ENCODE peak calls at places on chromosomes 4 and X, in nine cellular contexts. One of them, this sample, is unnamed.

GRCh38 chr4:111066447-111066846 is 443.6 kb upstream of the PITX2 start:
- DNase-seq in choroid plexus epithelial cell: no peak
- DNase-seq in mammary epithelial cell: peak; percentile 9
- DNase-seq in IMR-90: peak; percentile 63
- DNase-seq in body of pancreas: no peak
- DNase-seq in endothelial cell: no peak
- DNase-seq in heart left ventricle: no peak
- DNase-seq in cardiac muscle cell: no peak
- DNase-seq in brain microvascular endothelial cell: no peak
- DNase-seq in this sample: peak; percentile 16

GRCh38 chr4:77002721-77003120 is 53.2 kb downstream of the SEPTIN11 start:
- DNase-seq in choroid plexus epithelial cell: no peak
- DNase-seq in mammary epithelial cell: no peak
- DNase-seq in IMR-90: no peak
- DNase-seq in body of pancreas: no peak
- DNase-seq in endothelial cell: no peak
- DNase-seq in heart left ventricle: no peak
- DNase-seq in cardiac muscle cell: no peak
- DNase-seq in brain microvascular endothelial cell: no peak
- DNase-seq in this sample: no peak

GRCh38 chrX:17719651-17720050 is 17.6 kb upstream of the SCML1 start:
- DNase-seq in choroid plexus epithelial cell: no peak
- DNase-seq in mammary epithelial cell: no peak
- DNase-seq in IMR-90: no peak
- DNase-seq in body of pancreas: no peak
- DNase-seq in endothelial cell: no peak
- DNase-seq in heart left ventricle: no peak
- DNase-seq in cardiac muscle cell: no peak
- DNase-seq in brain microvascular endothelial cell: no peak
- DNase-seq in this sample: no peak

GRCh38 chr4:13347517-13348125 is 136.5 kb downstream of the RAB28 start:
- DNase-seq in choroid plexus epithelial cell: no peak
- DNase-seq in mammary epithelial cell: peak; percentile 6
- DNase-seq in IMR-90: peak; percentile 68
- DNase-seq in body of pancreas: no peak
- DNase-seq in endothelial cell: no peak
- DNase-seq in heart left ventricle: no peak
- DNase-seq in cardiac muscle cell: no peak
- DNase-seq in brain microvascular endothelial cell: no peak
- DNase-seq in this sample: no peak

GRCh38 chrX:49064303-49064702 is 5.5 kb downstream of the CCDC120 start:
- DNase-seq in choroid plexus epithelial cell: no peak
- DNase-seq in mammary epithelial cell: no peak
- DNase-seq in IMR-90: no peak
- DNase-seq in body of pancreas: no peak
- DNase-seq in endothelial cell: no peak
- DNase-seq in heart left ventricle: no peak
- DNase-seq in cardiac muscle cell: no peak
- DNase-seq in brain microvascular endothelial cell: no peak
- DNase-seq in this sample: no peak

GRCh38 chrX:108034725-108035124 is 10.1 kb upstream of the VSIG1 start:
- DNase-seq in choroid plexus epithelial cell: no peak
- DNase-seq in mammary epithelial cell: no peak
- DNase-seq in IMR-90: no peak
- DNase-seq in body of pancreas: no peak
- DNase-seq in endothelial cell: no peak
- DNase-seq in heart left ventricle: no peak
- DNase-seq in cardiac muscle cell: no peak
- DNase-seq in brain microvascular endothelial cell: no peak
- DNase-seq in this sample: no peak

GRCh38 chr4:89784686-89785227 is 52.2 kb downstream of the SNCA start:
- DNase-seq in choroid plexus epithelial cell: no peak
- DNase-seq in mammary epithelial cell: no peak
- DNase-seq in IMR-90: no peak
- DNase-seq in body of pancreas: no peak
- DNase-seq in endothelial cell: no peak
- DNase-seq in heart left ventricle: no peak
- DNase-seq in cardiac muscle cell: peak; percentile 29
- DNase-seq in brain microvascular endothelial cell: no peak
- DNase-seq in this sample: no peak

GRCh38 chr4:90127223-90127705 is at the start of gene CCSER1:
- DNase-seq in choroid plexus epithelial cell: peak; percentile 27
- DNase-seq in mammary epithelial cell: peak; percentile 71
- DNase-seq in IMR-90: peak; percentile 1
- DNase-seq in body of pancreas: peak; percentile 85
- DNase-seq in endothelial cell: peak; percentile 71
- DNase-seq in heart left ventricle: peak; percentile 81
- DNase-seq in cardiac muscle cell: peak; percentile 74
- DNase-seq in brain microvascular endothelial cell: no peak
- DNase-seq in this sample: peak; percentile 75

GRCh38 chr4:137361756-137362470 is 170.4 kb downstream of the PCDH18 start:
- DNase-seq in choroid plexus epithelial cell: peak; percentile 20
- DNase-seq in mammary epithelial cell: no peak
- DNase-seq in IMR-90: peak; percentile 32
- DNase-seq in body of pancreas: no peak
- DNase-seq in endothelial cell: no peak
- DNase-seq in heart left ventricle: no peak
- DNase-seq in cardiac muscle cell: no peak
- DNase-seq in brain microvascular endothelial cell: no peak
- DNase-seq in this sample: no peak

GRCh38 chrX:132393090-132393884 is 95.6 kb downstream of the MBNL3 start:
- DNase-seq in choroid plexus epithelial cell: no peak
- DNase-seq in mammary epithelial cell: no peak
- DNase-seq in IMR-90: no peak
- DNase-seq in body of pancreas: no peak
- DNase-seq in endothelial cell: no peak
- DNase-seq in heart left ventricle: no peak
- DNase-seq in cardiac muscle cell: no peak
- DNase-seq in brain microvascular endothelial cell: no peak
- DNase-seq in this sample: peak; percentile 56

GRCh38 chrX:20026278-20026677 is 35.4 kb upstream of the BCLAF3 start:
- DNase-seq in choroid plexus epithelial cell: peak; percentile 21
- DNase-seq in mammary epithelial cell: peak; percentile 42
- DNase-seq in IMR-90: peak; percentile 60
- DNase-seq in body of pancreas: no peak
- DNase-seq in endothelial cell: no peak
- DNase-seq in heart left ventricle: no peak
- DNase-seq in cardiac muscle cell: peak; percentile 5
- DNase-seq in brain microvascular endothelial cell: peak; percentile 2
- DNase-seq in this sample: peak; percentile 30

GRCh38 chrX:43969504-43970501 is 3.4 kb downstream of the NDP start:
- DNase-seq in choroid plexus epithelial cell: peak; percentile 23
- DNase-seq in mammary epithelial cell: no peak
- DNase-seq in IMR-90: peak; percentile 56
- DNase-seq in body of pancreas: no peak
- DNase-seq in endothelial cell: no peak
- DNase-seq in heart left ventricle: no peak
- DNase-seq in cardiac muscle cell: peak; percentile 50
- DNase-seq in brain microvascular endothelial cell: peak; percentile 56
- DNase-seq in this sample: peak; percentile 2

GRCh38 chr4:107034982-107035710 is 967 bp downstream of the DKK2 start:
- DNase-seq in choroid plexus epithelial cell: peak; percentile 46
- DNase-seq in mammary epithelial cell: no peak
- DNase-seq in IMR-90: peak; percentile 3
- DNase-seq in body of pancreas: peak; percentile 23
- DNase-seq in endothelial cell: peak; percentile 51
- DNase-seq in heart left ventricle: no peak
- DNase-seq in cardiac muscle cell: peak; percentile 29
- DNase-seq in brain microvascular endothelial cell: peak; percentile 31
- DNase-seq in this sample: peak; percentile 17

GRCh38 chrX:103446665-103447302 is 70.4 kb downstream of the BEX3 start:
- DNase-seq in choroid plexus epithelial cell: peak; percentile 65
- DNase-seq in mammary epithelial cell: peak; percentile 68
- DNase-seq in IMR-90: peak; percentile 32
- DNase-seq in body of pancreas: no peak
- DNase-seq in endothelial cell: no peak
- DNase-seq in heart left ventricle: no peak
- DNase-seq in cardiac muscle cell: peak; percentile 36
- DNase-seq in brain microvascular endothelial cell: peak; percentile 25
- DNase-seq in this sample: peak; percentile 73

GRCh38 chr4:6464842-6465588 is 7.4 kb downstream of the PPP2R2C start:
- DNase-seq in choroid plexus epithelial cell: no peak
- DNase-seq in mammary epithelial cell: no peak
- DNase-seq in IMR-90: no peak
- DNase-seq in body of pancreas: no peak
- DNase-seq in endothelial cell: no peak
- DNase-seq in heart left ventricle: no peak
- DNase-seq in cardiac muscle cell: no peak
- DNase-seq in brain microvascular endothelial cell: no peak
- DNase-seq in this sample: no peak

GRCh38 chr4:171880136-171880535 is 66.9 kb downstream of the GALNTL6 start:
- DNase-seq in choroid plexus epithelial cell: peak; percentile 97
- DNase-seq in mammary epithelial cell: peak; percentile 51
- DNase-seq in IMR-90: peak; percentile 0
- DNase-seq in body of pancreas: no peak
- DNase-seq in endothelial cell: no peak
- DNase-seq in heart left ventricle: no peak
- DNase-seq in cardiac muscle cell: peak; percentile 59
- DNase-seq in brain microvascular endothelial cell: peak; percentile 90
- DNase-seq in this sample: peak; percentile 48

GRCh38 chrX:75421688-75422087 is 101.1 kb downstream of the ZDHHC15 start:
- DNase-seq in choroid plexus epithelial cell: no peak
- DNase-seq in mammary epithelial cell: no peak
- DNase-seq in IMR-90: no peak
- DNase-seq in body of pancreas: no peak
- DNase-seq in endothelial cell: no peak
- DNase-seq in heart left ventricle: no peak
- DNase-seq in cardiac muscle cell: no peak
- DNase-seq in brain microvascular endothelial cell: no peak
- DNase-seq in this sample: no peak

GRCh38 chr4:122914938-122915337 is 7.5 kb downstream of the NUDT6 start:
- DNase-seq in choroid plexus epithelial cell: peak; percentile 79
- DNase-seq in mammary epithelial cell: no peak
- DNase-seq in IMR-90: peak; percentile 77
- DNase-seq in body of pancreas: no peak
- DNase-seq in endothelial cell: no peak
- DNase-seq in heart left ventricle: no peak
- DNase-seq in cardiac muscle cell: peak; percentile 47
- DNase-seq in brain microvascular endothelial cell: peak; percentile 66
- DNase-seq in this sample: peak; percentile 27

GRCh38 chrX:48919360-48919821 is 567 bp upstream of the PIM2 start:
- DNase-seq in choroid plexus epithelial cell: peak; percentile 59
- DNase-seq in mammary epithelial cell: no peak
- DNase-seq in IMR-90: no peak
- DNase-seq in body of pancreas: no peak
- DNase-seq in endothelial cell: no peak
- DNase-seq in heart left ventricle: peak; percentile 36
- DNase-seq in cardiac muscle cell: no peak
- DNase-seq in brain microvascular endothelial cell: no peak
- DNase-seq in this sample: no peak

GRCh38 chrX:40262641-40263560 is 165.1 kb upstream of the BCOR start:
- DNase-seq in choroid plexus epithelial cell: peak; percentile 51
- DNase-seq in mammary epithelial cell: peak; percentile 29
- DNase-seq in IMR-90: peak; percentile 41
- DNase-seq in body of pancreas: no peak
- DNase-seq in endothelial cell: no peak
- DNase-seq in heart left ventricle: peak; percentile 47
- DNase-seq in cardiac muscle cell: peak; percentile 69
- DNase-seq in brain microvascular endothelial cell: peak; percentile 20
- DNase-seq in this sample: peak; percentile 48

GRCh38 chr4:2290488-2290887 is 28.6 kb upstream of the MXD4 start:
- DNase-seq in choroid plexus epithelial cell: no peak
- DNase-seq in mammary epithelial cell: no peak
- DNase-seq in IMR-90: no peak
- DNase-seq in body of pancreas: no peak
- DNase-seq in endothelial cell: no peak
- DNase-seq in heart left ventricle: no peak
- DNase-seq in cardiac muscle cell: no peak
- DNase-seq in brain microvascular endothelial cell: no peak
- DNase-seq in this sample: no peak

GRCh38 chr4:150010525-150011126 is 67.6 kb upstream of the DCLK2 start:
- DNase-seq in choroid plexus epithelial cell: peak; percentile 82
- DNase-seq in mammary epithelial cell: peak; percentile 52
- DNase-seq in IMR-90: peak; percentile 72
- DNase-seq in body of pancreas: peak; percentile 42
- DNase-seq in endothelial cell: peak; percentile 37
- DNase-seq in heart left ventricle: peak; percentile 33
- DNase-seq in cardiac muscle cell: peak; percentile 80
- DNase-seq in brain microvascular endothelial cell: peak; percentile 71
- DNase-seq in this sample: peak; percentile 72
- TF ChIP-seq CTCF in choroid plexus epithelial cell: peak; percentile 68
- TF ChIP-seq CTCF in mammary epithelial cell: peak; percentile 61
- TF ChIP-seq CTCF in IMR-90: peak; percentile 57
- TF ChIP-seq CTCF in body of pancreas: peak; percentile 22
- TF ChIP-seq CTCF in endothelial cell: peak; percentile 78
- TF ChIP-seq CTCF in heart left ventricle: peak; percentile 59
- TF ChIP-seq CTCF in cardiac muscle cell: peak; percentile 58
- TF ChIP-seq CTCF in brain microvascular endothelial cell: peak; percentile 63
- TF ChIP-seq CTCF in this sample: peak; percentile 65

DNA sequence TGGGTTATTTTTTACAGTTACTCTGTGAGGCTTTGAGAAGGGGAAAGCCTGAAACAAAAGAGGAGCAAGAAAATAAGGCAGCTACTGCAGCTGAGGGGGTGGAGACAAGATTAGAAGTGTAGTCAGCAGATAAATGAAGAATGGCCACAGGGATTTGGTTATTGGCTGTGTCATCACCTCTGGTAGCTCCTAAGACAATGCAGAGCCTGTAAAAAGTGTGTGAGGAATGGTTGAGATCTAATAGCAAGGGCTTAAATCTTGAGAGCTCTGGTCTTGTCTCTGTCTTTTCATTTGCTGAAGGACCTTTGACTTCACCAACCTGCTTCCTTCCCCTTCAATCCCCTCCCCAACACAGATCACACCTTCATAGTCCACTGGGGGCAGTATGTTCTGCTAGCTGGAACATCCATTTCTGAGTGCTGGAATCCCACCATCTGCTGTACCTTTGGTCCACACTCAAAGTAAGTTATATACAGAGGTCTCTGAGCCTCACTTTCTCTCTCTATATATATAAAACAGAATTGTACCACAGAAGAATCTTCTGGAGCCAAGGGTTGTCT is 213.7 kb upstream of the ZIC3 start:
- DNase-seq in choroid plexus epithelial cell: no peak
- DNase-seq in mammary epithelial cell: no peak
- DNase-seq in IMR-90: no peak
- DNase-seq in body of pancreas: no peak
- DNase-seq in endothelial cell: no peak
- DNase-seq in heart left ventricle: no peak
- DNase-seq in cardiac muscle cell: no peak
- DNase-seq in brain microvascular endothelial cell: no peak
- DNase-seq in this sample: no peak
- TF ChIP-seq CTCF in choroid plexus epithelial cell: no peak
- TF ChIP-seq CTCF in mammary epithelial cell: no peak
- TF ChIP-seq CTCF in IMR-90: no peak
- TF ChIP-seq CTCF in body of pancreas: no peak
- TF ChIP-seq CTCF in endothelial cell: no peak
- TF ChIP-seq CTCF in heart left ventricle: no peak
- TF ChIP-seq CTCF in cardiac muscle cell: no peak
- TF ChIP-seq CTCF in brain microvascular endothelial cell: no peak
- TF ChIP-seq CTCF in this sample: no peak

GRCh38 chr4:70927502-70928139 is 25.5 kb downstream of the MOB1B start:
- DNase-seq in choroid plexus epithelial cell: no peak
- DNase-seq in mammary epithelial cell: no peak
- DNase-seq in IMR-90: no peak
- DNase-seq in body of pancreas: no peak
- DNase-seq in endothelial cell: no peak
- DNase-seq in heart left ventricle: no peak
- DNase-seq in cardiac muscle cell: no peak
- DNase-seq in brain microvascular endothelial cell: no peak
- DNase-seq in this sample: no peak
- TF ChIP-seq CTCF in choroid plexus epithelial cell: no peak
- TF ChIP-seq CTCF in mammary epithelial cell: no peak
- TF ChIP-seq CTCF in IMR-90: no peak
- TF ChIP-seq CTCF in body of pancreas: no peak
- TF ChIP-seq CTCF in endothelial cell: no peak
- TF ChIP-seq CTCF in heart left ventricle: no peak
- TF ChIP-seq CTCF in cardiac muscle cell: no peak
- TF ChIP-seq CTCF in brain microvascular endothelial cell: no peak
- TF ChIP-seq CTCF in this sample: no peak

GRCh38 chrX:47723689-47724088 is 64.7 kb upstream of the UXT start:
- DNase-seq in choroid plexus epithelial cell: no peak
- DNase-seq in mammary epithelial cell: no peak
- DNase-seq in IMR-90: no peak
- DNase-seq in body of pancreas: no peak
- DNase-seq in endothelial cell: peak; percentile 4
- DNase-seq in heart left ventricle: no peak
- DNase-seq in cardiac muscle cell: no peak
- DNase-seq in brain microvascular endothelial cell: no peak
- DNase-seq in this sample: no peak
- TF ChIP-seq CTCF in choroid plexus epithelial cell: peak; percentile 19
- TF ChIP-seq CTCF in mammary epithelial cell: no peak
- TF ChIP-seq CTCF in IMR-90: no peak
- TF ChIP-seq CTCF in body of pancreas: no peak
- TF ChIP-seq CTCF in endothelial cell: no peak
- TF ChIP-seq CTCF in heart left ventricle: no peak
- TF ChIP-seq CTCF in cardiac muscle cell: no peak
- TF ChIP-seq CTCF in brain microvascular endothelial cell: no peak
- TF ChIP-seq CTCF in this sample: no peak